ENCODE peak calls at places on chromosomes 11 and 22, in five cellular contexts. One of them, this sample, is unnamed.

GRCh38 chr11:120125005-120125404 is 12.9 kb downstream of the TRIM29 start:
- DNase-seq in H7: no peak
- DNase-seq in NCI-H2171 treated with DMSO at 0.1 percent for 48 hours: no peak
- DNase-seq in HCEC 1CT: peak
- DNase-seq in GM13976: no peak
- DNase-seq in this sample: no peak

GRCh38 chr11:64060263-64060860 is 24.6 kb downstream of the FLRT1 start:
- DNase-seq in H7: peak
- DNase-seq in NCI-H2171 treated with DMSO at 0.1 percent for 48 hours: no peak
- DNase-seq in GM13976: no peak
- DNase-seq in HCEC 1CT: no peak
- DNase-seq in this sample: no peak

GRCh38 chr11:45163956-45164575 is 17.6 kb downstream of the PRDM11 start:
- DNase-seq in HCEC 1CT: no peak
- DNase-seq in GM13976: no peak
- DNase-seq in NCI-H2171 treated with DMSO at 0.1 percent for 48 hours: peak
- DNase-seq in H7: no peak
- DNase-seq in this sample: no peak

GRCh38 chr11:85725510-85726258 is 39.7 kb upstream of the CCDC89 start:
- DNase-seq in NCI-H2171 treated with DMSO at 0.1 percent for 48 hours: no peak
- DNase-seq in H7: no peak
- DNase-seq in HCEC 1CT: peak
- DNase-seq in GM13976: no peak
- DNase-seq in this sample: no peak

GRCh38 chr11:134498326-134499139 is 86.5 kb upstream of the B3GAT1 start:
- DNase-seq in GM13976: no peak
- DNase-seq in HCEC 1CT: no peak
- DNase-seq in H7: no peak
- DNase-seq in NCI-H2171 treated with DMSO at 0.1 percent for 48 hours: no peak
- DNase-seq in this sample: no peak

GRCh38 chr11:6200975-6201374 is 2.0 kb downstream of the OR52W1 start:
- DNase-seq in H7: no peak
- DNase-seq in GM13976: no peak
- DNase-seq in HCEC 1CT: no peak
- DNase-seq in NCI-H2171 treated with DMSO at 0.1 percent for 48 hours: no peak
- DNase-seq in this sample: no peak

GRCh38 chr22:36333632-36334031 is 54.1 kb downstream of the MYH9 start:
- DNase-seq in H7: no peak
- DNase-seq in NCI-H2171 treated with DMSO at 0.1 percent for 48 hours: no peak
- DNase-seq in GM13976: no peak
- DNase-seq in HCEC 1CT: no peak
- DNase-seq in this sample: no peak

GRCh38 chr22:50553310-50553709 is 7.6 kb downstream of the KLHDC7B start:
- DNase-seq in NCI-H2171 treated with DMSO at 0.1 percent for 48 hours: no peak
- DNase-seq in HCEC 1CT: no peak
- DNase-seq in GM13976: no peak
- DNase-seq in H7: no peak
- DNase-seq in this sample: no peak

GRCh38 chr22:43526117-43526655 is 114.4 kb downstream of the MPPED1 start:
- DNase-seq in GM13976: no peak
- DNase-seq in H7: no peak
- DNase-seq in NCI-H2171 treated with DMSO at 0.1 percent for 48 hours: no peak
- DNase-seq in HCEC 1CT: no peak
- DNase-seq in this sample: no peak

GRCh38 chr11:14902650-14903350 is 10.8 kb upstream of the CYP2R1 start:
- DNase-seq in HCEC 1CT: peak
- DNase-seq in GM13976: no peak
- DNase-seq in H7: no peak
- DNase-seq in NCI-H2171 treated with DMSO at 0.1 percent for 48 hours: no peak
- DNase-seq in this sample: no peak

GRCh38 chr22:20396639-20397038 is 2.7 kb downstream of the ZNF74 start:
- DNase-seq in GM13976: no peak
- DNase-seq in HCEC 1CT: no peak
- DNase-seq in H7: no peak
- DNase-seq in NCI-H2171 treated with DMSO at 0.1 percent for 48 hours: no peak
- DNase-seq in this sample: no peak

GRCh38 chr11:4606231-4607015 is 1.6 kb downstream of the TRIM68 start:
- DNase-seq in HCEC 1CT: no peak
- DNase-seq in H7: no peak
- DNase-seq in GM13976: no peak
- DNase-seq in NCI-H2171 treated with DMSO at 0.1 percent for 48 hours: no peak
- DNase-seq in this sample: peak

GRCh38 chr22:37242395-37242918 is 1.6 kb downstream of the RAC2 start:
- DNase-seq in NCI-H2171 treated with DMSO at 0.1 percent for 48 hours: no peak
- DNase-seq in GM13976: peak
- DNase-seq in H7: peak
- DNase-seq in HCEC 1CT: no peak
- DNase-seq in this sample: no peak

GRCh38 chr22:49964493-49965290 is 4.1 kb downstream of the PIM3 start:
- DNase-seq in GM13976: no peak
- DNase-seq in H7: peak
- DNase-seq in NCI-H2171 treated with DMSO at 0.1 percent for 48 hours: no peak
- DNase-seq in HCEC 1CT: no peak
- DNase-seq in this sample: no peak